ENCODE peak calls at places on chromosomes 12 and 14, in four cellular contexts. K is HCT116, J is GM23248, N is OCI-LY7. F is an unnamed sample.

GRCh38 chr12:12357697-12358476 is 1.0 kb downstream of the BORCS5 start:
- DNase-seq in J (peak), K (no peak), N (peak), F (no peak)

GRCh38 chr12:95648990-95649791 is 97.9 kb upstream of the USP44 start:
- DNase-seq in K (peak), J (peak), N (no peak), F (no peak)

GRCh38 chr12:27261866-27262265 is 17.8 kb downstream of the STK38L start:
- DNase-seq in N (no peak), J (no peak), K (no peak), F (no peak)

GRCh38 chr12:65816086-65816485 is 8.2 kb upstream of the HMGA2 start:
- DNase-seq in J (no peak), N (no peak), K (no peak), F (no peak)

GRCh38 chr12:128660532-128661215 is 163.1 kb downstream of the SLC15A4 start:
- DNase-seq in J (no peak), K (no peak), N (no peak), F (no peak)

GRCh38 chr14:69034612-69035262 is 55.6 kb upstream of the ACTN1 start:
- DNase-seq in N (no peak), J (peak), K (no peak), F (no peak)

GRCh38 chr12:32754101-32754500 is 1.6 kb downstream of the YARS2 start:
- DNase-seq in K (no peak), N (no peak), J (peak), F (no peak)

GRCh38 chr14:22848391-22849164 is 12.2 kb downstream of the MMP14 start:
- DNase-seq in N (no peak), K (no peak), J (peak), F (peak)

GRCh38 chr12:103855036-103855712 is 14.1 kb upstream of the NT5DC3 start:
- DNase-seq in K (no peak), J (peak), N (no peak), F (no peak)

GRCh38 chr14:104956290-104956890 is 21.8 kb downstream of the AHNAK2 start:
- DNase-seq in J (no peak), N (no peak), K (no peak), F (no peak)

GRCh38 chr12:14216405-14217294 is 148.8 kb upstream of the ATF7IP start:
- DNase-seq in J (peak), N (no peak), K (no peak), F (no peak)

GRCh38 chr12:16121953-16122352 is 155.5 kb downstream of the SLC15A5 start:
- DNase-seq in J (no peak), N (no peak), K (no peak), F (peak)

GRCh38 chr12:97380440-97380839 is 82.2 kb upstream of the RMST start:
- DNase-seq in K (no peak), N (no peak), J (no peak), F (no peak)

GRCh38 chr14:102854397-102854703 is 68.1 kb upstream of the AMN start:
- DNase-seq in K (no peak), J (no peak), N (no peak), F (no peak)

GRCh38 chr14:67650161-67650560 is 24.3 kb downstream of the VTI1B start:
- DNase-seq in K (no peak), N (no peak), J (peak), F (no peak)

GRCh38 chr12:24560192-24560591 is 388.7 kb downstream of the BCAT1 start:
- DNase-seq in J (no peak), K (no peak), N (no peak), F (no peak)

GRCh38 chr12:24562761-24563392 is 386.0 kb downstream of the BCAT1 start:
- DNase-seq in K (no peak), N (no peak), J (peak), F (peak)

GRCh38 chr12:24561411-24561871 is 387.5 kb downstream of the BCAT1 start:
- DNase-seq in J (peak), K (no peak), N (no peak), F (peak)

GRCh38 chr12:24561882-24562760 is 386.8 kb downstream of the BCAT1 start:
- DNase-seq in N (no peak), J (peak), K (no peak), F (peak)

DNA sequence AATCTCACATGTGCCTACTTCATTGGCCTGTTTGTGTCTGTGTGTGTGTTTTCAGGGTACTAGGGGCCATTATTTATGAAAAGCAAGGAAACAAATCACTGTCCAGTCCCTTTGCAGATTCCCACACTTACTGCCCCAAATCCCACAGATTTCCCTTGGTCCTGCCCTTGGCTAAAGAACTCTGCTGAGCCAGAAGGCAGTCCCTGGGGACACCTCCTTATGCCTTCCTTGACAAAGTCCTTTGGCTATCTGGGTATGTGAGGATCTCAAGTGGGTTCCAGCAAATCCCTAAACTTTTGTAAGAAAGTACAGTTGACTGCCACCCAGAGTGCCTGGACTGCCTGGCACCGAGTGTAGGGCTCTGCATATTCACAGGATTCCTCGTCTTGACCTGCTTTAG is 388.0 kb downstream of the BCAT1 start:
- DNase-seq in N (no peak), K (no peak), J (peak), F (peak)
- H2AFZ ChIP-seq in N (no peak), K (no peak), J (no peak), F (no peak)

DNA sequence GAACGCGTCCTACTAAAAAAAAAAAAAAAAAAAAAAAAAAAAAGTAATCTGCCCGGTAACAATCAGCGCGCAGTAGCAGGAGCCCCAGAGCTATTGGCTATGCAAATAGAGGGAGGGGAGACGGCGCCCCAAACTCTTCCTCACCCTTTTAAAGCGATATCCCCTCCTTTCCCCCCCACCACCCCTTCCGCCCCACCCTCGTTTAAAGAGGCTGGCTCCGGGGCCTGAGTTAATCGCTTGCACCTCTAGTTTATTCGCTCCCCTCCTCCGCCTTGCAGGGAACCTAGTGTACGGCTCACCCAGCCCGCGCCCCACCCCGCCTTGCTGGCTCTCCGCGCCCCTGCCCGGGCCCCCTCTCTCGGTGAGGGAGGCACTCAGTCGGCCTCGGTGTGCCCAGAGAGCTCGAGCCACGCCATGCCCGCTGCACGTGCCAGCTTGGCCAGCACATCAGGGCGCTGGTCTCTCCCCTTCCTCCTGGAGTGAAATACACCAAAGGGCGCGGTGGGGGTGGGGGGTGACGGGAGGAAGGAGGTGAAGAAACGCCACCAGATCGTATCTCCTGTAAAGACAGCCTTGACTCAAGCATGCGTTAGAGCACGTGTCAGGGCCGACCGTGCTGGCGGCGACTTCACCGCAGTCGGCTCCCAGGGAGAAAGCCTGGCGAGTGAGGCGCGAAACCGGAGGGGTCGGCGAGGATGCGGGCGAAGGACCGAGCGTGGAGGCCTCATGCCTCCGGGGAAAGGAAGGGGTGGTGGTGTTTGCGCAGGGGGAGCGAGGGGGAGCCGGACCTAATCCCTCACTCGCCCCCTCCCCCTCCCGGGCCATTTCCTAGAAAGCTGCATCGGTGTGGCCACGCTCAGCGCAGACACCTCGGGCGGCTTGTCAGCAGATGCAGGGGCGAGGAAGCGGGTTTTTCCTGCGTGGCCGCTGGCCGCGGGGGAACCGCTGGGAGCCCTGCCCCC is 1.3 kb upstream of the CCND2 start:
- DNase-seq in K (no peak), J (peak), N (peak), F (peak)
- H3K27ac ChIP-seq in K (no peak), J (no peak), N (no peak), F (no peak)

DNA sequence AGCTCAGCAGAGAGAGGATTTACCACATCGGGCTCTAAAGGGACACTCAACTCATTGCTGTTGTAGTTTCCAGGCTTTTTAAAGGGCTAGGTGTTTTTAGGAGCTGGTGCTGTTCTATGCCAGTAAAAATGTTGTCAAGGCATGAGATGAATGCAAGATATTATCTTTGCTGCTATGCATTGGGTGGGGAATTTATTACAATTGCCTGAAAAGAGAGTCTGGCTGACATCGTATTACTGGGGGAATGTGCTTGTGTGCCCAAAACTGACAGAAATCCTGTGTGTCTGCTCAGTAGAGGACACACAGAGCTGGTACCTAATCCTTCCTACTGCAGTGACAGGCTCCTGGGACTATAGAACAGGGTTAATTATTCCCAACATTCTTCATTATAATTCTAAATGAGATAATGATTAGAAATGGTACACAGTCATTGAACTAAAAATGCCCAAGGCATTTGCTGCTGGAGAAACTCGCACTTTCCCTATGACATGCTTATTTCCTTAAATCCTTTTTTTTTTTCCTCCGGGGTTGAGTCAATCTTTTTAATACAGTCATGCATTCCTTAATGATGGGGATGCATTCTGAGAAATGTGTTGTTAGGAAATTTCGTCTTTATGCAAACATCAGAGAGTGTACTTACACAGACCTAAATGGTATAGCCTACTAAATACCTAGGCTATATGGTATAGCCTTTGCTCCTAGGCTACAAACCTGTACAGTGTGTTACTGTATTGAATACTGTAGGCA is 30.0 kb upstream of the DACT1 start:
- DNase-seq in J (peak), N (no peak), K (no peak), F (no peak)
- TF ChIP-seq EZH2phosphoT487 in J (no peak), N (no peak), K (no peak), F (no peak)

DNA sequence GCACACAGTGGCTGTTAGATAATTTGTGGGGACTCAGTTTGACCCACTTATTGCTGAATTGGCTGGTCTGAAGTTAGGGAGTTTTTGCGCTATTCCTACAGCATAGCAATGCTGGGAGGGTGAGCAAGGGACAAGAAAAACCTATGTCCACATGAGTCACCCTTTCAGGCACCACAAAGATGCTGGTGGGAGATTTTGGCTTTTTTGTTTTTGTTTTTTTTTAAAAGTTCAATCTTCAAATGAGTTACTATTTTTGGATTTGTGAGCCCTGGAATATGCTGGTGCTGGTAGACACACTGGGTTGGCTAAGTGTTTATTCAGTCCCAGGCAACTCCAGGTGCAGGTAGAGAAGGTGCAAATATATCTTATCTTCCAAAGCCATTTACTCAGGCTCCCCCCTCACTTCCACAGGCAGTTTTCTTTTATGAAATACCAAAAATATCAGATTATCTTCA is 143.4 kb downstream of the BTG1 start:
- DNase-seq in N (no peak), J (peak), K (no peak), F (no peak)
- H2AFZ ChIP-seq in N (no peak), J (peak), K (no peak), F (no peak)

GRCh38 chr14:74619672-74620131 is 7.7 kb upstream of the LTBP2 start:
- DNase-seq in K (no peak), J (peak), N (no peak), F (no peak)
- H3K27ac ChIP-seq in K (peak), J (peak), N (no peak), F (no peak)

DNA sequence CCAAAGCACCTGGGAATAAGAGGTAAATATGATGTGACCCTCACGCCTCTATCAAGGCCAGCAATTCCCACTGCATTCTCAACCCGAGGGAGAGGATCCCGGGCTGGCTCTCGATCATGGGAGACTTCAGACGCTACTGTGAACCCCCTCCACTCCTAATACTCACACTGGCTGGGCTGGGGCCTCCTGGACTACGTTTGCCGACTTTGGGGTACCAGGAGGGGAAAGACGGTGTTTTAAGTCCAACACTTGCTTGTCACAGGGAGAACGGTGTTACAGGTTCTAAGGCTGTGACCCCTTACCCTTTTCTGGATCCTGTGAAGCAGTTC is 475 bp downstream of the NACA start:
- DNase-seq in J (peak), K (no peak), N (no peak), F (peak)
- TF ChIP-seq EZH2phosphoT487 in J (no peak), K (no peak), N (no peak), F (no peak)

DNA sequence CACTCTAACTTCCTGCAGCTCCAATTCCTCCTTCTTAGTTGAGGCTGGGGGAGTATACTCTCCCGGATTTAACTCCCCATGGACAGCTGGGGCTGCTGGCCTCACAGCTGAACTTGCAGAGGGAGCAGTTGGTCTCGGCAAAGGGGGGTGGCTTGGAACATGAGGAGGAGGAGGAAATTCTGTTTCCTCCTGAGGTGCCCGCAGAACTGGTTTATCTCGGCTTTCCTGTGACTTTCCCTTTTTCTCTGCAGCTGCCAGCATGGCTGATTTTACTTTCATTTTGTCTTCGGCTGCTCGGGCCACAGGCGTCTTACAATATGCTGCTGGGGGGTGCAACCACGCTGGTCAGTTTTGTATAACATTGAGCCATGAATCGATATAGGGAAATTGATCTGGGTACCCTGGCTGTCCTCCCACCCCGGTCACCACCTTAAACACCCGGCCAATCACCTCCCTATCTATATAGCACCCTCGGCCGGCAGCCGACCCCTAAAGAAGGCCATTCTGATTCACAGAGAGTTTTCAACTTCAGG is 1317.6 kb downstream of the TMEM121 start:
- DNase-seq in J (no peak), K (no peak), N (peak), F (no peak)
- H2AFZ ChIP-seq in J (peak), K (no peak), N (peak), F (no peak)

GRCh38 chr14:21215130-21215878 is 53.9 kb downstream of the HNRNPC start:
- DNase-seq in N (no peak), K (no peak), J (no peak), F (no peak)
- H3K27ac ChIP-seq in N (no peak), K (no peak), J (no peak), F (peak)